ENCODE peak calls at places on chromosomes 5 and 9, in ten cellular contexts. Z is lower lobe of right lung, G is gastrocnemius medialis, N is heart right ventricle, X is prostate gland, I is progenitor cell of endocrine pancreas, L is colonic mucosa, D is pancreas, A is GM12864, F is Caco-2. B is an unnamed sample.

GRCh38 chr9:97617939-97618416 is 15.2 kb downstream of the TSTD2 start:
- DNase-seq in X (no peak), N (no peak), Z (no peak), L (no peak), D (no peak), A (no peak), I (no peak), G (no peak), F (no peak), B (no peak)

GRCh38 chr5:53334431-53334941 is 145.9 kb upstream of the FST start:
- DNase-seq in F (no peak), I (no peak), G (no peak), L (no peak), D (no peak), N (no peak), A (no peak), Z (no peak), X (peak), B (no peak)

GRCh38 chr5:34604119-34604675 is 51.9 kb upstream of the RAI14 start:
- DNase-seq in X (no peak), I (no peak), D (no peak), N (no peak), F (no peak), L (no peak), G (no peak), Z (no peak), A (no peak), B (no peak)

GRCh38 chr5:134917070-134917831 is 12.3 kb downstream of the PCBD2 start:
- DNase-seq in D (no peak), L (no peak), Z (no peak), A (no peak), N (no peak), X (no peak), G (no peak), I (no peak), F (no peak), B (peak)

GRCh38 chr5:59326551-59326950 is 567.0 kb downstream of the PDE4D start:
- DNase-seq in L (no peak), G (no peak), F (no peak), X (no peak), Z (no peak), N (no peak), D (no peak), I (no peak), A (no peak), B (no peak)

GRCh38 chr9:98549401-98549800 is 159.3 kb downstream of the GABBR2 start:
- DNase-seq in X (no peak), N (no peak), D (no peak), A (no peak), I (no peak), G (no peak), F (no peak), L (no peak), Z (no peak), B (no peak)

GRCh38 chr9:120445974-120446373 is 134.0 kb downstream of the CDK5RAP2 start:
- DNase-seq in Z (no peak), D (no peak), F (no peak), N (no peak), X (no peak), G (no peak), L (no peak), A (no peak), I (no peak), B (no peak)

GRCh38 chr9:26669641-26670040 is 223.0 kb downstream of the CAAP1 start:
- DNase-seq in F (no peak), G (no peak), D (no peak), A (no peak), Z (no peak), I (no peak), X (no peak), L (no peak), N (no peak), B (no peak)

GRCh38 chr5:9197881-9198260 is 348.0 kb downstream of the SEMA5A start:
- DNase-seq in F (no peak), G (no peak), L (no peak), Z (no peak), N (no peak), X (no peak), A (peak), D (no peak), I (no peak), B (no peak)

GRCh38 chr9:35749515-35750255 is 598 bp downstream of the RGP1 start:
- DNase-seq in X (peak), I (no peak), D (peak), L (peak), A (no peak), F (peak), N (no peak), Z (peak), G (peak), B (peak)

GRCh38 chr5:147466581-147466980 is 43.3 kb downstream of the DPYSL3 start:
- DNase-seq in A (no peak), I (no peak), D (no peak), L (no peak), Z (no peak), G (no peak), N (no peak), X (no peak), F (no peak), B (no peak)

GRCh38 chr9:103999375-104000062 is 94.6 kb upstream of the SMC2 start:
- DNase-seq in F (no peak), A (no peak), L (no peak), I (no peak), Z (peak), G (no peak), D (peak), N (peak), X (no peak), B (no peak)

GRCh38 chr5:173330151-173330855 is 2.1 kb upstream of the STC2 start:
- DNase-seq in L (no peak), Z (no peak), A (no peak), F (peak), D (no peak), I (no peak), X (no peak), G (no peak), N (no peak), B (no peak)

GRCh38 chr9:93064392-93065124 is 6.1 kb downstream of the SUSD3 start:
- DNase-seq in F (no peak), N (no peak), G (peak), L (peak), I (no peak), Z (peak), D (no peak), A (peak), X (peak), B (no peak)

GRCh38 chr9:110115341-110115820 is 92.6 kb downstream of the C9orf152 start:
- DNase-seq in A (no peak), I (no peak), L (no peak), X (no peak), Z (no peak), G (peak), F (no peak), D (no peak), N (peak), B (no peak)

GRCh38 chr5:80754900-80755299 is 100.1 kb upstream of the DHFR start:
- DNase-seq in A (peak), D (no peak), F (no peak), N (no peak), I (no peak), G (no peak), L (no peak), X (no peak), Z (no peak), B (no peak)

GRCh38 chr5:17436766-17437221 is 61.2 kb upstream of the TAF11L2 start:
- DNase-seq in X (no peak), Z (no peak), L (no peak), D (no peak), I (no peak), A (no peak), G (no peak), F (no peak), N (no peak), B (no peak)

GRCh38 chr5:68246802-68247201 is 31.2 kb downstream of the PIK3R1 start:
- DNase-seq in A (no peak), I (no peak), Z (no peak), D (no peak), X (no peak), G (no peak), L (no peak), F (no peak), N (no peak), B (no peak)
- TF ChIP-seq CTCF in A (peak), I (peak), Z (no peak), D (no peak), X (no peak), G (no peak), L (no peak), F (no peak), N (no peak), B (no peak)

GRCh38 chr5:31193591-31194457 is at the start of gene CDH6:
- DNase-seq in I (peak), N (peak), G (no peak), D (peak), A (no peak), F (peak), Z (peak), L (no peak), X (no peak), B (peak)

GRCh38 chr5:31197183-31197582 is 3.7 kb downstream of the CDH6 start:
- DNase-seq in N (no peak), I (no peak), L (no peak), F (no peak), A (no peak), X (no peak), D (no peak), Z (no peak), G (no peak), B (no peak)

GRCh38 chr5:31194458-31194808 is 947 bp downstream of the CDH6 start:
- DNase-seq in L (no peak), X (no peak), G (no peak), Z (no peak), N (no peak), I (no peak), F (no peak), D (no peak), A (no peak), B (no peak)

GRCh38 chr5:31194892-31195291 is 1.4 kb downstream of the CDH6 start:
- DNase-seq in F (no peak), I (no peak), X (no peak), D (no peak), N (no peak), Z (no peak), G (no peak), L (no peak), A (no peak), B (no peak)

GRCh38 chr5:31196309-31196708 is 2.8 kb downstream of the CDH6 start:
- DNase-seq in N (no peak), L (no peak), I (no peak), G (no peak), D (no peak), F (no peak), Z (no peak), X (no peak), A (no peak), B (no peak)
- TF ChIP-seq CTCF in N (no peak), L (no peak), I (peak), G (no peak), D (no peak), F (peak), Z (peak), X (no peak), A (no peak), B (no peak)

DNA sequence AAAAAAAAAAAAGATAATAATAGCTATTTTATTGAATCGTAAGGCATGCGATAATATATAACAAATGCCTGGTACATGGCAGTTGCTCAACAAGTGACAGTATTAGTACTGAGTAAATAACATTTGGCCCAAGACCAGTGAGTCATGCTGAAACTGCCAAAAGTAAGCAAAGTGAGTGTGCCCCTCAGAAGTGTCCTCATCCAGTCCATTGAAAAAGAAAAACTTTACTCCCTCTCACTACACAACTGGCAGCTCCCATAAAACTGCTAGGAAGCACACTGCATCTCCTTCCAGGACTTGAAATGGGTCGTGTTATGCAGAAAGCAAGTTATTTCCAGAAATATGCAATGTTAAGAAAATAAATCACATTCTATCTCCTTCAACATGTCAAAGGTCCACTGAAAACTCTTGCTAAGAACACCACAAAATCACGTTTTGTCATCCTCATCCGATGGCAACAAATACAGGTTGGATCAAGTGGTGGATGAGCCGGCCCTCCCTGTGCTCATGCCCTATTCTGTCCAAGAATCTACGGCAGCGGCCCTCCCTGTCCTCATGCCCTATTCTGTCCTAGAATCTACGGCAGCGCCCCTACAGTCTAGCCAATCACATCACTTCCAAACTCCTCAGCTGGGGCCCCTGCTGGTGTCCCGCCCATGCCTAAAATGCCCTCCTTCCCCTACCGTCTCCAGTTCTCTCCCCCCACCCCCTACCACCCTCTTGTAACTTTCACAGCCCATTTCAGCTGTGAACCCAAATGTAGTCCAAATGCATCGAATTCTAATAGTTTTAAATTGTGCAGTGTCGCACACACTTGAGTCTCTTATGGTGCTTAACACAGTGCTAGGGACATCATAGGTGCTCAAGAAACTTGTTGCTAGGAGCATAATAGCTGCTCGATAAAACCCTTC is 12.5 kb downstream of the PTCH1 start:
- DNase-seq in L (peak), X (peak), G (peak), N (peak), I (no peak), D (no peak), F (no peak), A (no peak), Z (no peak), B (no peak)
- TF ChIP-seq CTCF in L (no peak), X (no peak), G (no peak), N (no peak), I (peak), D (no peak), F (no peak), A (peak), Z (no peak), B (no peak)

DNA sequence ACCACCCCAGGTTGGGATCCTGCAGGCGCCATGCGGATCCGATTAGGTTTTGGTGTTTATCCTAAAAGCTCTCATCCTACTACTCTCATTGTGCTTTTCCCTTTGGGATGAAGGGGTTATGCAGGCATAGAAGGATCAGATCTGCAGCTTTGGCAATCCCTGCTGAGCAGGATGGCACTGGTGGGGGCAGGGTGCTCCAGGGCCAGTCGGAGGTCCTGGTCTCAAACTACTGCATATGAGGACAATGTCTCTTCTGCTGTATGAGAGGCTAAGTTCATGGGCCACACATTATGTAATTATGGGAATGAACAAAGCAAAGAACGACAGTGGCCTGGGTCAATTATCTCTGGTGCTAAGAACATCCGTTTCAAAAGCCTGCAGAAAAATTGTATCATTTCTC is 334.2 kb downstream of the IRX1 start:
- DNase-seq in Z (no peak), A (no peak), D (no peak), G (no peak), N (no peak), X (no peak), L (no peak), I (no peak), F (no peak), B (no peak)
- TF ChIP-seq CTCF in Z (no peak), A (no peak), D (no peak), G (no peak), N (no peak), X (no peak), L (no peak), I (no peak), F (no peak), B (no peak)

GRCh38 chr5:140801494-140801841 is 611 bp downstream of the PCDHA3 start:
- DNase-seq in L (no peak), N (no peak), Z (no peak), D (peak), G (no peak), I (no peak), A (no peak), F (no peak), X (no peak), B (no peak)
- TF ChIP-seq CTCF in L (no peak), N (no peak), Z (peak), D (no peak), G (no peak), I (no peak), A (no peak), F (no peak), X (no peak), B (no peak)

DNA sequence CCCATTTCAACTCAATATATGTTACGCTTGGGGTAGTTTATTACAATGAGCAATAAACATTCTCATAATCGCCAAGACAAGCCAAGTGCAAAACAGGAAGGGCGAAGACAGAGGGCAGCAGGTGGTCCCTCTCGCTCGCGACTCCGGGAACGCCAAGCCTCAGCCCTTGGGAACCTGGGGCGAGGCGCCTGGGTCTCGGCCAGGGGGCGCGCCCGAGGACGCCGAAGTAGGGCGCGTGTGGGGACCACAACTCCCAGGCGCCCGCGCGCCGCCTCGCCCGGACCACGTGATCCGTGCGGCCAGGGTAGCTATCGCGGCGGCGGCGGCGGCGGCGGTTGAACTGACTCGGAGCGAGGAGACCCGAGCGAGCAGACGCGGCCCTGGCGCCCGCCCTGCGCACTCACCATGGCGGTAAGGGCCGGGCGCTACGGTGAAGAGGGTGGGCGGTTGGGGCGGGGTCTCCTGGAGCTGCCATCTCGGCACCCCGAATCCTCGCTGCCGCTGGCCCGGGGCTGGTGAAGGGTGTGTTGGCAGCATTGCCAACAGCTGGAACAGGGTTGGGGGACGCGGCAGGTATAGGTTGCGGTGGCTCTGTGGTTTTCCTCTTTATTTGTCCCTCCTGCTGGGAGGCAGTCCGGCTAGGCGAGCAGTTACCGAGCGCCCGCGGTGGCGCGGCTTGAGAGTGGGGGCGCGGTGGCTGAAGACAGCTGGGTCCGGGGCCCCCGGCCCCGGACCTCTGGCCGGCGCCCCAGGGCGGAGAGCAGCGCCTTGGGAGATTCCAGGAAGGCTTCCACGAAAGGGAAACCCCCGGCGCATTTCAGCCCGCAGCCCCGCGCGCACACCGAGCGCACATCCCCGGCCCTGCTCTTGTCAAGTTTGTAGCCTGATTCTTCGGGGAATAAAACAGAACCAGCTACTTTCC is at the start of gene SLC31A2:
- DNase-seq in A (peak), N (peak), Z (peak), X (peak), G (peak), F (peak), D (peak), L (peak), I (peak), B (peak)
- TF ChIP-seq CTCF in A (peak), N (peak), Z (peak), X (no peak), G (peak), F (peak), D (no peak), L (no peak), I (peak), B (peak)

GRCh38 chr9:114434878-114435311 is 47.1 kb upstream of the AKNA start:
- DNase-seq in F (peak), A (no peak), N (no peak), X (peak), I (no peak), Z (no peak), L (no peak), G (no peak), D (no peak), B (peak)
- TF ChIP-seq CTCF in F (peak), A (peak), N (no peak), X (no peak), I (peak), Z (peak), L (peak), G (no peak), D (no peak), B (peak)